ENCODE peak calls at places on chromosomes 3 and 15, in six cellular contexts. U is brain microvascular endothelial cell; F is spleen; R is stimulated activated CD4-positive, alpha-beta T cell treated with anti-CD3 and anti-CD28 coated beads, Interleukin-4, amount 100 ng/mL, for 48 hours; W is adipocyte; B is mucosa of descending colon. M is an unnamed sample.

GRCh38 chr15:99584081-99584600 is 18.4 kb downstream of the MEF2A start:
- DNase-seq in U (no peak), F (no peak), R (no peak), W (no peak), B (no peak), M (no peak)

GRCh38 chr3:52136513-52136912 is 17.7 kb downstream of the POC1A start:
- DNase-seq in U (no peak), F (no peak), R (no peak), W (no peak), B (no peak), M (no peak)

GRCh38 chr3:4695846-4696245 is 202.7 kb downstream of the ITPR1 start:
- DNase-seq in U (no peak), F (no peak), R (no peak), W (no peak), B (no peak), M (no peak)

GRCh38 chr3:149655826-149656599 is 1.8 kb downstream of the WWTR1 start:
- DNase-seq in U (no peak), F (no peak), R (no peak), W (peak), B (no peak), M (no peak)

GRCh38 chr15:73988075-73988969 is 3.8 kb downstream of the STOML1 start:
- DNase-seq in U (peak), F (no peak), R (no peak), W (no peak), B (no peak), M (no peak)

GRCh38 chr3:79724206-79724605 is 43.6 kb downstream of the ROBO1 start:
- DNase-seq in U (no peak), F (no peak), R (no peak), W (no peak), B (no peak), M (no peak)

GRCh38 chr3:165196577-165197561 is 685 bp upstream of the SLITRK3 start:
- DNase-seq in U (no peak), F (no peak), R (no peak), W (no peak), B (no peak), M (no peak)

GRCh38 chr3:121515862-121516261 is 29.9 kb downstream of the POLQ start:
- DNase-seq in U (no peak), F (no peak), R (no peak), W (no peak), B (no peak), M (no peak)

GRCh38 chr3:42851228-42851834 is 24.3 kb downstream of the CYP8B1 start:
- DNase-seq in U (no peak), F (no peak), R (no peak), W (no peak), B (no peak), M (no peak)

GRCh38 chr15:65912235-65912634 is 42.9 kb downstream of the RAB11A start:
- DNase-seq in U (no peak), F (no peak), R (no peak), W (no peak), B (no peak), M (no peak)

GRCh38 chr3:33645060-33645841 is 72.8 kb downstream of the CLASP2 start:
- DNase-seq in U (peak), F (no peak), R (no peak), W (peak), B (peak), M (peak)

GRCh38 chr3:195774917-195775316 is 36.8 kb downstream of the MUC4 start:
- DNase-seq in U (peak), F (peak), R (no peak), W (peak), B (peak), M (no peak)

M was measured in effector memory CD4-positive, alpha-beta T cell.